ENCODE peak calls at places on chromosomes 2 and 18, in four cellular contexts. E is caudate nucleus, W is endothelial cell, F is GM12891. X is an unnamed sample.

GRCh38 chr2:25063876-25064660 is 22.2 kb downstream of the EFR3B start:
- DNase-seq in E (peak), W (no peak), F (peak), X (no peak)

GRCh38 chr2:10254373-10255188 is 48.1 kb upstream of the HPCAL1 start:
- DNase-seq in E (no peak), W (no peak), F (no peak), X (no peak)

GRCh38 chr2:111178730-111179405 is 58.2 kb downstream of the BCL2L11 start:
- DNase-seq in E (no peak), W (no peak), F (no peak), X (no peak)

GRCh38 chr2:172427990-172428840 is 829 bp downstream of the ITGA6 start:
- DNase-seq in E (no peak), W (peak), F (peak), X (no peak)

GRCh38 chr2:124560592-124561112 is 535.6 kb downstream of the CNTNAP5 start:
- DNase-seq in E (no peak), W (no peak), F (no peak), X (no peak)

GRCh38 chr18:63603772-63604171 is 16.6 kb downstream of the SERPINB13 start:
- DNase-seq in E (no peak), W (no peak), F (peak), X (no peak)

GRCh38 chr18:8726963-8727730 is 21.8 kb downstream of the MTCL1 start:
- DNase-seq in E (no peak), W (no peak), F (no peak), X (no peak)

GRCh38 chr2:198144621-198145020 is 340.2 kb downstream of the PLCL1 start:
- DNase-seq in E (no peak), W (no peak), F (no peak), X (no peak)

GRCh38 chr18:42611134-42611533 is 504.4 kb downstream of the RIT2 start:
- DNase-seq in E (no peak), W (no peak), F (no peak), X (no peak)

GRCh38 chr2:167898297-167898696 is 349.1 kb downstream of the STK39 start:
- DNase-seq in E (no peak), W (no peak), F (no peak), X (no peak)

GRCh38 chr18:47953471-47953931 is 23.0 kb upstream of the SMAD2 start:
- DNase-seq in E (no peak), W (no peak), F (no peak), X (no peak)

GRCh38 chr2:205556841-205557539 is 125.3 kb upstream of the NRP2 start:
- DNase-seq in E (no peak), W (no peak), F (no peak), X (no peak)

GRCh38 chr18:48122816-48123215 is 192.4 kb upstream of the SMAD2 start:
- DNase-seq in E (no peak), W (no peak), F (no peak), X (no peak)

GRCh38 chr2:157866202-157866601 is 9.9 kb downstream of the ACVR1 start:
- DNase-seq in E (no peak), W (no peak), F (no peak), X (no peak)